ENCODE peak calls at places on chromosome 21, in seven cellular contexts. One of them, this sample, is unnamed.

GRCh38 chr21:30354308-30355005 is 6.1 kb upstream of the KRTAP23-1 start:
- DNase-seq in AG10803: no peak
- DNase-seq in NCI-H2029 treated with DMSO at 0.1 percent for 48 hours: no peak
- DNase-seq in NCI-H1694: no peak
- DNase-seq in non-pigmented ciliary epithelial cell: no peak
- DNase-seq in stimulated activated CD8-positive, alpha-beta memory T cell treated with anti-CD3 and anti-CD28 coated beads, Interleukin-12 subunit alpha, Interleukin-12 subunit beta, amount 100 ng/mL, for 1 hour: no peak
- DNase-seq in fibroblast of mammary gland: no peak
- DNase-seq in this sample: no peak

GRCh38 chr21:31310750-31311149 is 33.3 kb downstream of the TIAM1 start:
- DNase-seq in stimulated activated CD8-positive, alpha-beta memory T cell treated with anti-CD3 and anti-CD28 coated beads, Interleukin-12 subunit alpha, Interleukin-12 subunit beta, amount 100 ng/mL, for 1 hour: no peak
- DNase-seq in AG10803: no peak
- DNase-seq in fibroblast of mammary gland: peak
- DNase-seq in NCI-H1694: no peak
- DNase-seq in non-pigmented ciliary epithelial cell: no peak
- DNase-seq in NCI-H2029 treated with DMSO at 0.1 percent for 48 hours: peak
- DNase-seq in this sample: no peak

GRCh38 chr21:15483138-15483780 is 246.5 kb upstream of the USP25 start:
- DNase-seq in stimulated activated CD8-positive, alpha-beta memory T cell treated with anti-CD3 and anti-CD28 coated beads, Interleukin-12 subunit alpha, Interleukin-12 subunit beta, amount 100 ng/mL, for 1 hour: peak
- DNase-seq in NCI-H1694: peak
- DNase-seq in fibroblast of mammary gland: peak
- DNase-seq in AG10803: peak
- DNase-seq in non-pigmented ciliary epithelial cell: peak
- DNase-seq in NCI-H2029 treated with DMSO at 0.1 percent for 48 hours: peak
- DNase-seq in this sample: peak

GRCh38 chr21:34580181-34580700 is 34.7 kb downstream of the RCAN1 start:
- DNase-seq in NCI-H1694: no peak
- DNase-seq in NCI-H2029 treated with DMSO at 0.1 percent for 48 hours: no peak
- DNase-seq in non-pigmented ciliary epithelial cell: no peak
- DNase-seq in fibroblast of mammary gland: peak
- DNase-seq in stimulated activated CD8-positive, alpha-beta memory T cell treated with anti-CD3 and anti-CD28 coated beads, Interleukin-12 subunit alpha, Interleukin-12 subunit beta, amount 100 ng/mL, for 1 hour: no peak
- DNase-seq in AG10803: peak
- DNase-seq in this sample: no peak

GRCh38 chr21:45477176-45478114 is 64.8 kb downstream of the SLC19A1 start:
- DNase-seq in NCI-H2029 treated with DMSO at 0.1 percent for 48 hours: no peak
- DNase-seq in stimulated activated CD8-positive, alpha-beta memory T cell treated with anti-CD3 and anti-CD28 coated beads, Interleukin-12 subunit alpha, Interleukin-12 subunit beta, amount 100 ng/mL, for 1 hour: no peak
- DNase-seq in non-pigmented ciliary epithelial cell: no peak
- DNase-seq in AG10803: no peak
- DNase-seq in fibroblast of mammary gland: no peak
- DNase-seq in NCI-H1694: no peak
- DNase-seq in this sample: no peak

GRCh38 chr21:26067836-26068401 is 102.7 kb downstream of the APP start:
- DNase-seq in fibroblast of mammary gland: no peak
- DNase-seq in stimulated activated CD8-positive, alpha-beta memory T cell treated with anti-CD3 and anti-CD28 coated beads, Interleukin-12 subunit alpha, Interleukin-12 subunit beta, amount 100 ng/mL, for 1 hour: no peak
- DNase-seq in NCI-H1694: no peak
- DNase-seq in AG10803: no peak
- DNase-seq in NCI-H2029 treated with DMSO at 0.1 percent for 48 hours: no peak
- DNase-seq in non-pigmented ciliary epithelial cell: no peak
- DNase-seq in this sample: no peak

GRCh38 chr21:36420571-36421339 is 35.6 kb downstream of the CHAF1B start:
- DNase-seq in AG10803: no peak
- DNase-seq in non-pigmented ciliary epithelial cell: no peak
- DNase-seq in NCI-H2029 treated with DMSO at 0.1 percent for 48 hours: no peak
- DNase-seq in stimulated activated CD8-positive, alpha-beta memory T cell treated with anti-CD3 and anti-CD28 coated beads, Interleukin-12 subunit alpha, Interleukin-12 subunit beta, amount 100 ng/mL, for 1 hour: no peak
- DNase-seq in NCI-H1694: no peak
- DNase-seq in fibroblast of mammary gland: no peak
- DNase-seq in this sample: no peak

GRCh38 chr21:44337941-44338895 is 972 bp downstream of the CFAP410 start:
- DNase-seq in AG10803: peak
- DNase-seq in fibroblast of mammary gland: peak
- DNase-seq in non-pigmented ciliary epithelial cell: peak
- DNase-seq in NCI-H2029 treated with DMSO at 0.1 percent for 48 hours: no peak
- DNase-seq in NCI-H1694: no peak
- DNase-seq in stimulated activated CD8-positive, alpha-beta memory T cell treated with anti-CD3 and anti-CD28 coated beads, Interleukin-12 subunit alpha, Interleukin-12 subunit beta, amount 100 ng/mL, for 1 hour: no peak
- DNase-seq in this sample: peak

GRCh38 chr21:46498335-46499050 is 39.8 kb downstream of the DIP2A start:
- DNase-seq in NCI-H1694: no peak
- DNase-seq in non-pigmented ciliary epithelial cell: no peak
- DNase-seq in NCI-H2029 treated with DMSO at 0.1 percent for 48 hours: no peak
- DNase-seq in stimulated activated CD8-positive, alpha-beta memory T cell treated with anti-CD3 and anti-CD28 coated beads, Interleukin-12 subunit alpha, Interleukin-12 subunit beta, amount 100 ng/mL, for 1 hour: no peak
- DNase-seq in AG10803: no peak
- DNase-seq in fibroblast of mammary gland: peak
- DNase-seq in this sample: no peak

GRCh38 chr21:44611551-44611950 is 328 bp upstream of the KRTAP10-8 start:
- DNase-seq in fibroblast of mammary gland: no peak
- DNase-seq in NCI-H1694: no peak
- DNase-seq in non-pigmented ciliary epithelial cell: no peak
- DNase-seq in AG10803: no peak
- DNase-seq in stimulated activated CD8-positive, alpha-beta memory T cell treated with anti-CD3 and anti-CD28 coated beads, Interleukin-12 subunit alpha, Interleukin-12 subunit beta, amount 100 ng/mL, for 1 hour: no peak
- DNase-seq in NCI-H2029 treated with DMSO at 0.1 percent for 48 hours: no peak
- DNase-seq in this sample: no peak

GRCh38 chr21:32476661-32477423 is 64.3 kb downstream of the EVA1C start:
- DNase-seq in NCI-H1694: no peak
- DNase-seq in fibroblast of mammary gland: no peak
- DNase-seq in non-pigmented ciliary epithelial cell: no peak
- DNase-seq in NCI-H2029 treated with DMSO at 0.1 percent for 48 hours: no peak
- DNase-seq in AG10803: no peak
- DNase-seq in stimulated activated CD8-positive, alpha-beta memory T cell treated with anti-CD3 and anti-CD28 coated beads, Interleukin-12 subunit alpha, Interleukin-12 subunit beta, amount 100 ng/mL, for 1 hour: no peak
- DNase-seq in this sample: no peak

GRCh38 chr21:46314441-46315020 is 9.1 kb downstream of the C21orf58 start:
- DNase-seq in non-pigmented ciliary epithelial cell: no peak
- DNase-seq in NCI-H2029 treated with DMSO at 0.1 percent for 48 hours: no peak
- DNase-seq in NCI-H1694: no peak
- DNase-seq in fibroblast of mammary gland: no peak
- DNase-seq in stimulated activated CD8-positive, alpha-beta memory T cell treated with anti-CD3 and anti-CD28 coated beads, Interleukin-12 subunit alpha, Interleukin-12 subunit beta, amount 100 ng/mL, for 1 hour: no peak
- DNase-seq in AG10803: no peak
- DNase-seq in this sample: no peak

GRCh38 chr21:46142581-46143473 is 12.6 kb downstream of the FTCD start:
- DNase-seq in AG10803: no peak
- DNase-seq in fibroblast of mammary gland: no peak
- DNase-seq in non-pigmented ciliary epithelial cell: no peak
- DNase-seq in stimulated activated CD8-positive, alpha-beta memory T cell treated with anti-CD3 and anti-CD28 coated beads, Interleukin-12 subunit alpha, Interleukin-12 subunit beta, amount 100 ng/mL, for 1 hour: no peak
- DNase-seq in NCI-H2029 treated with DMSO at 0.1 percent for 48 hours: no peak
- DNase-seq in NCI-H1694: no peak
- DNase-seq in this sample: no peak

GRCh38 chr21:38804617-38805281 is 980 bp upstream of the ETS2 start:
- DNase-seq in fibroblast of mammary gland: peak
- DNase-seq in non-pigmented ciliary epithelial cell: no peak
- DNase-seq in NCI-H2029 treated with DMSO at 0.1 percent for 48 hours: peak
- DNase-seq in AG10803: peak
- DNase-seq in stimulated activated CD8-positive, alpha-beta memory T cell treated with anti-CD3 and anti-CD28 coated beads, Interleukin-12 subunit alpha, Interleukin-12 subunit beta, amount 100 ng/mL, for 1 hour: no peak
- DNase-seq in NCI-H1694: peak
- DNase-seq in this sample: no peak

GRCh38 chr21:44487831-44488230 is 32.5 kb downstream of the LRRC3 start:
- DNase-seq in non-pigmented ciliary epithelial cell: no peak
- DNase-seq in NCI-H1694: peak
- DNase-seq in NCI-H2029 treated with DMSO at 0.1 percent for 48 hours: no peak
- DNase-seq in stimulated activated CD8-positive, alpha-beta memory T cell treated with anti-CD3 and anti-CD28 coated beads, Interleukin-12 subunit alpha, Interleukin-12 subunit beta, amount 100 ng/mL, for 1 hour: peak
- DNase-seq in AG10803: peak
- DNase-seq in fibroblast of mammary gland: peak
- DNase-seq in this sample: peak

GRCh38 chr21:14382486-14382834 is 486 bp downstream of the HSPA13 start:
- DNase-seq in NCI-H2029 treated with DMSO at 0.1 percent for 48 hours: no peak
- DNase-seq in NCI-H1694: peak
- DNase-seq in AG10803: peak
- DNase-seq in stimulated activated CD8-positive, alpha-beta memory T cell treated with anti-CD3 and anti-CD28 coated beads, Interleukin-12 subunit alpha, Interleukin-12 subunit beta, amount 100 ng/mL, for 1 hour: peak
- DNase-seq in non-pigmented ciliary epithelial cell: peak
- DNase-seq in fibroblast of mammary gland: peak
- DNase-seq in this sample: no peak

GRCh38 chr21:28444567-28444966 is 548.1 kb downstream of the LTN1 start:
- DNase-seq in NCI-H2029 treated with DMSO at 0.1 percent for 48 hours: no peak
- DNase-seq in stimulated activated CD8-positive, alpha-beta memory T cell treated with anti-CD3 and anti-CD28 coated beads, Interleukin-12 subunit alpha, Interleukin-12 subunit beta, amount 100 ng/mL, for 1 hour: no peak
- DNase-seq in AG10803: peak
- DNase-seq in NCI-H1694: no peak
- DNase-seq in fibroblast of mammary gland: peak
- DNase-seq in non-pigmented ciliary epithelial cell: no peak
- DNase-seq in this sample: no peak

GRCh38 chr21:32499249-32500055 is 85.9 kb downstream of the TCP10L start:
- DNase-seq in stimulated activated CD8-positive, alpha-beta memory T cell treated with anti-CD3 and anti-CD28 coated beads, Interleukin-12 subunit alpha, Interleukin-12 subunit beta, amount 100 ng/mL, for 1 hour: no peak
- DNase-seq in AG10803: peak
- DNase-seq in NCI-H1694: no peak
- DNase-seq in fibroblast of mammary gland: peak
- DNase-seq in non-pigmented ciliary epithelial cell: peak
- DNase-seq in NCI-H2029 treated with DMSO at 0.1 percent for 48 hours: no peak
- DNase-seq in this sample: no peak

GRCh38 chr21:45582128-45582527 is 39.9 kb upstream of the SLC19A1 start:
- DNase-seq in NCI-H2029 treated with DMSO at 0.1 percent for 48 hours: no peak
- DNase-seq in AG10803: no peak
- DNase-seq in fibroblast of mammary gland: no peak
- DNase-seq in non-pigmented ciliary epithelial cell: no peak
- DNase-seq in NCI-H1694: no peak
- DNase-seq in stimulated activated CD8-positive, alpha-beta memory T cell treated with anti-CD3 and anti-CD28 coated beads, Interleukin-12 subunit alpha, Interleukin-12 subunit beta, amount 100 ng/mL, for 1 hour: no peak
- DNase-seq in this sample: no peak

GRCh38 chr21:41750532-41751151 is 16.2 kb downstream of the RIPK4 start:
- DNase-seq in stimulated activated CD8-positive, alpha-beta memory T cell treated with anti-CD3 and anti-CD28 coated beads, Interleukin-12 subunit alpha, Interleukin-12 subunit beta, amount 100 ng/mL, for 1 hour: no peak
- DNase-seq in NCI-H1694: no peak
- DNase-seq in AG10803: no peak
- DNase-seq in NCI-H2029 treated with DMSO at 0.1 percent for 48 hours: no peak
- DNase-seq in fibroblast of mammary gland: no peak
- DNase-seq in non-pigmented ciliary epithelial cell: no peak
- DNase-seq in this sample: peak

GRCh38 chr21:28294046-28294445 is 698.6 kb downstream of the LTN1 start:
- DNase-seq in AG10803: peak
- DNase-seq in non-pigmented ciliary epithelial cell: peak
- DNase-seq in NCI-H1694: no peak
- DNase-seq in fibroblast of mammary gland: peak
- DNase-seq in NCI-H2029 treated with DMSO at 0.1 percent for 48 hours: no peak
- DNase-seq in stimulated activated CD8-positive, alpha-beta memory T cell treated with anti-CD3 and anti-CD28 coated beads, Interleukin-12 subunit alpha, Interleukin-12 subunit beta, amount 100 ng/mL, for 1 hour: no peak
- DNase-seq in this sample: no peak

GRCh38 chr21:33403786-33404571 is 766 bp downstream of the IFNGR2 start:
- DNase-seq in NCI-H1694: no peak
- DNase-seq in stimulated activated CD8-positive, alpha-beta memory T cell treated with anti-CD3 and anti-CD28 coated beads, Interleukin-12 subunit alpha, Interleukin-12 subunit beta, amount 100 ng/mL, for 1 hour: no peak
- DNase-seq in non-pigmented ciliary epithelial cell: no peak
- DNase-seq in AG10803: peak
- DNase-seq in fibroblast of mammary gland: peak
- DNase-seq in NCI-H2029 treated with DMSO at 0.1 percent for 48 hours: peak
- DNase-seq in this sample: peak

GRCh38 chr21:42012344-42012743 is 2.2 kb upstream of the ZBTB21 start:
- DNase-seq in AG10803: no peak
- DNase-seq in fibroblast of mammary gland: no peak
- DNase-seq in stimulated activated CD8-positive, alpha-beta memory T cell treated with anti-CD3 and anti-CD28 coated beads, Interleukin-12 subunit alpha, Interleukin-12 subunit beta, amount 100 ng/mL, for 1 hour: no peak
- DNase-seq in NCI-H2029 treated with DMSO at 0.1 percent for 48 hours: no peak
- DNase-seq in non-pigmented ciliary epithelial cell: no peak
- DNase-seq in NCI-H1694: no peak
- DNase-seq in this sample: no peak

GRCh38 chr21:38325761-38326420 is 69.1 kb downstream of the KCNJ15 start:
- DNase-seq in fibroblast of mammary gland: no peak
- DNase-seq in NCI-H2029 treated with DMSO at 0.1 percent for 48 hours: no peak
- DNase-seq in NCI-H1694: no peak
- DNase-seq in AG10803: peak
- DNase-seq in stimulated activated CD8-positive, alpha-beta memory T cell treated with anti-CD3 and anti-CD28 coated beads, Interleukin-12 subunit alpha, Interleukin-12 subunit beta, amount 100 ng/mL, for 1 hour: no peak
- DNase-seq in non-pigmented ciliary epithelial cell: no peak
- DNase-seq in this sample: no peak

GRCh38 chr21:45830221-45830640 is 151.3 kb upstream of the COL6A1 start:
- DNase-seq in stimulated activated CD8-positive, alpha-beta memory T cell treated with anti-CD3 and anti-CD28 coated beads, Interleukin-12 subunit alpha, Interleukin-12 subunit beta, amount 100 ng/mL, for 1 hour: no peak
- DNase-seq in fibroblast of mammary gland: no peak
- DNase-seq in NCI-H2029 treated with DMSO at 0.1 percent for 48 hours: no peak
- DNase-seq in non-pigmented ciliary epithelial cell: no peak
- DNase-seq in AG10803: no peak
- DNase-seq in NCI-H1694: no peak
- DNase-seq in this sample: no peak

GRCh38 chr21:15000076-15000475 is 64.7 kb downstream of the NRIP1 start:
- DNase-seq in stimulated activated CD8-positive, alpha-beta memory T cell treated with anti-CD3 and anti-CD28 coated beads, Interleukin-12 subunit alpha, Interleukin-12 subunit beta, amount 100 ng/mL, for 1 hour: no peak
- DNase-seq in NCI-H2029 treated with DMSO at 0.1 percent for 48 hours: no peak
- DNase-seq in fibroblast of mammary gland: peak
- DNase-seq in AG10803: peak
- DNase-seq in non-pigmented ciliary epithelial cell: peak
- DNase-seq in NCI-H1694: no peak
- DNase-seq in this sample: no peak

This sample was measured in HepG2.